ENCODE peak calls at places on chromosome 7, in nine cellular contexts. One of them, this sample, is unnamed. For H3K4me1, the result is how much of the 10 kb centered on the place peaks cover.

GRCh38 chr7:131109011-131109756 is 218.5 kb upstream of the MKLN1 start:
- DNase-seq in suprapubic skin: no peak
- DNase-seq in gastrocnemius medialis: no peak
- DNase-seq in spleen: no peak
- DNase-seq in ovary: no peak
- DNase-seq in heart left ventricle: no peak
- DNase-seq in IMR-90: peak
- DNase-seq in prostate gland: no peak
- DNase-seq in A549: no peak
- DNase-seq in this sample: no peak

GRCh38 chr7:149369497-149369896 is 91.4 kb downstream of the ZNF777 start:
- DNase-seq in suprapubic skin: no peak
- DNase-seq in gastrocnemius medialis: no peak
- DNase-seq in spleen: no peak
- DNase-seq in ovary: no peak
- DNase-seq in heart left ventricle: no peak
- DNase-seq in IMR-90: no peak
- DNase-seq in prostate gland: peak
- DNase-seq in A549: no peak
- DNase-seq in this sample: no peak

GRCh38 chr7:99031496-99031895 is 112.4 kb downstream of the SMURF1 start:
- DNase-seq in suprapubic skin: peak
- DNase-seq in gastrocnemius medialis: no peak
- DNase-seq in spleen: no peak
- DNase-seq in ovary: no peak
- DNase-seq in heart left ventricle: no peak
- DNase-seq in IMR-90: no peak
- DNase-seq in prostate gland: no peak
- DNase-seq in A549: no peak
- DNase-seq in this sample: peak

GRCh38 chr7:77455334-77455733 is 39.2 kb upstream of the GSAP start:
- DNase-seq in suprapubic skin: no peak
- DNase-seq in gastrocnemius medialis: peak
- DNase-seq in spleen: no peak
- DNase-seq in ovary: no peak
- DNase-seq in heart left ventricle: peak
- DNase-seq in IMR-90: peak
- DNase-seq in prostate gland: no peak
- DNase-seq in A549: peak
- DNase-seq in this sample: no peak

GRCh38 chr7:21767300-21767900 is 178.3 kb downstream of the CDCA7L start:
- DNase-seq in suprapubic skin: no peak
- DNase-seq in gastrocnemius medialis: no peak
- DNase-seq in spleen: no peak
- DNase-seq in ovary: no peak
- DNase-seq in heart left ventricle: peak
- DNase-seq in IMR-90: peak
- DNase-seq in prostate gland: peak
- DNase-seq in A549: peak
- DNase-seq in this sample: no peak

GRCh38 chr7:77580762-77581350 is 43.8 kb downstream of the PTPN12 start:
- DNase-seq in suprapubic skin: no peak
- DNase-seq in gastrocnemius medialis: no peak
- DNase-seq in spleen: no peak
- DNase-seq in ovary: no peak
- DNase-seq in heart left ventricle: no peak
- DNase-seq in IMR-90: peak
- DNase-seq in prostate gland: no peak
- DNase-seq in A549: no peak
- DNase-seq in this sample: no peak

GRCh38 chr7:154990964-154991514 is 11.9 kb downstream of the PAXIP1 start:
- DNase-seq in suprapubic skin: no peak
- DNase-seq in gastrocnemius medialis: no peak
- DNase-seq in spleen: no peak
- DNase-seq in ovary: no peak
- DNase-seq in heart left ventricle: no peak
- DNase-seq in IMR-90: no peak
- DNase-seq in prostate gland: no peak
- DNase-seq in A549: no peak
- DNase-seq in this sample: no peak

GRCh38 chr7:42065015-42065414 is 172.0 kb downstream of the GLI3 start:
- DNase-seq in suprapubic skin: no peak
- DNase-seq in gastrocnemius medialis: no peak
- DNase-seq in spleen: no peak
- DNase-seq in ovary: no peak
- DNase-seq in heart left ventricle: no peak
- DNase-seq in IMR-90: no peak
- DNase-seq in prostate gland: no peak
- DNase-seq in A549: no peak
- DNase-seq in this sample: no peak

GRCh38 chr7:30906520-30907240 is 5.0 kb upstream of the AQP1 start:
- DNase-seq in suprapubic skin: no peak
- DNase-seq in gastrocnemius medialis: no peak
- DNase-seq in spleen: no peak
- DNase-seq in ovary: no peak
- DNase-seq in heart left ventricle: no peak
- DNase-seq in IMR-90: peak
- DNase-seq in prostate gland: no peak
- DNase-seq in A549: no peak
- DNase-seq in this sample: no peak

GRCh38 chr7:92847305-92847704 is 10.9 kb upstream of the CDK6 start:
- DNase-seq in suprapubic skin: no peak
- DNase-seq in gastrocnemius medialis: no peak
- DNase-seq in spleen: no peak
- DNase-seq in ovary: no peak
- DNase-seq in heart left ventricle: no peak
- DNase-seq in IMR-90: no peak
- DNase-seq in prostate gland: no peak
- DNase-seq in A549: no peak
- DNase-seq in this sample: no peak

GRCh38 chr7:129898502-129899160 is 54.1 kb downstream of the UBE2H start:
- DNase-seq in suprapubic skin: no peak
- DNase-seq in gastrocnemius medialis: no peak
- DNase-seq in spleen: no peak
- DNase-seq in ovary: no peak
- DNase-seq in heart left ventricle: no peak
- DNase-seq in IMR-90: peak
- DNase-seq in prostate gland: no peak
- DNase-seq in A549: no peak
- DNase-seq in this sample: no peak

GRCh38 chr7:129907122-129907741 is 45.5 kb downstream of the UBE2H start:
- DNase-seq in suprapubic skin: no peak
- DNase-seq in gastrocnemius medialis: no peak
- DNase-seq in spleen: no peak
- DNase-seq in ovary: no peak
- DNase-seq in heart left ventricle: no peak
- DNase-seq in IMR-90: no peak
- DNase-seq in prostate gland: no peak
- DNase-seq in A549: no peak
- DNase-seq in this sample: no peak

GRCh38 chr7:129906700-129907099 is 46.1 kb downstream of the UBE2H start:
- DNase-seq in suprapubic skin: no peak
- DNase-seq in gastrocnemius medialis: no peak
- DNase-seq in spleen: no peak
- DNase-seq in ovary: no peak
- DNase-seq in heart left ventricle: no peak
- DNase-seq in IMR-90: no peak
- DNase-seq in prostate gland: no peak
- DNase-seq in A549: peak
- DNase-seq in this sample: no peak

GRCh38 chr7:129903935-129904334 is 48.8 kb downstream of the UBE2H start:
- DNase-seq in suprapubic skin: no peak
- DNase-seq in gastrocnemius medialis: no peak
- DNase-seq in spleen: no peak
- DNase-seq in ovary: no peak
- DNase-seq in heart left ventricle: no peak
- DNase-seq in IMR-90: no peak
- DNase-seq in prostate gland: no peak
- DNase-seq in A549: no peak
- DNase-seq in this sample: no peak

DNA sequence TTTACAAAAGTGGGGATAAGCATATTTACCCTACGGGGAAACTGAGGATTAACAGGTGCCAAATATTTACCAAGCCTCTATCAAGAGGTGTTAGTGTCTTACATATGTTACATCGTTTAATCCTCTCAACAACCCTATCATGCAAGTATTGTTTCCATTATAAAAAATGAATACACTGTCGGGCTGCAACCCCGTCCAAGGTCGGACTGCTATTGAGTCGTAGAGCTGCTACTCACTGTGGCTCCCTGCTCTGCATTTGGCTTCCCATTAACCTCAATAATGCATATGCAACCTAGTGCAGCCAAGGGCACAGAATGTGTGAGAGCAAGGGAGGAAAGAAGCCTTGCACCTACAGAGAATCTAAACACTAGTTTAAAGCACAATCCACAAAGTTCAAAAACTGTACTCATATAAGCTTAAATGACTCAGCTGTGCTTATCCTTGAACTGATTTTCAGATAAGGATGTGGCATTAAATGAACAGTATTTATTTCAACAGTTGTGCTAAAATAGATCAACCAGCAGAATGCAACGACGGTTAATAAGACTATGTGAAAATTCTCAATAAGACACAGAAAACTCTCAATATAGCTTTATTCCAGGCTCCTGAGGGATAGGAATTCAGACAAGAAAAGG is 49.9 kb downstream of the UBE2H start:
- DNase-seq in suprapubic skin: no peak
- DNase-seq in gastrocnemius medialis: no peak
- DNase-seq in spleen: no peak
- DNase-seq in ovary: no peak
- DNase-seq in heart left ventricle: no peak
- DNase-seq in IMR-90: no peak
- DNase-seq in prostate gland: no peak
- DNase-seq in A549: no peak
- DNase-seq in this sample: no peak
- H3K4me1 ChIP-seq in suprapubic skin: under half
- H3K4me1 ChIP-seq in gastrocnemius medialis: half or more
- H3K4me1 ChIP-seq in spleen: under half
- H3K4me1 ChIP-seq in ovary: under half
- H3K4me1 ChIP-seq in heart left ventricle: half or more
- H3K4me1 ChIP-seq in IMR-90: under half
- H3K4me1 ChIP-seq in prostate gland: under half
- H3K4me1 ChIP-seq in A549: half or more
- H3K4me1 ChIP-seq in this sample: under half

GRCh38 chr7:2728309-2729042 is 40.5 kb downstream of the AMZ1 start:
- DNase-seq in suprapubic skin: peak
- DNase-seq in gastrocnemius medialis: no peak
- DNase-seq in spleen: peak
- DNase-seq in ovary: peak
- DNase-seq in heart left ventricle: peak
- DNase-seq in IMR-90: peak
- DNase-seq in prostate gland: no peak
- DNase-seq in A549: no peak
- DNase-seq in this sample: peak
- H3K27ac ChIP-seq in suprapubic skin: no peak
- H3K27ac ChIP-seq in gastrocnemius medialis: no peak
- H3K27ac ChIP-seq in spleen: peak
- H3K27ac ChIP-seq in ovary: peak
- H3K27ac ChIP-seq in heart left ventricle: no peak
- H3K27ac ChIP-seq in IMR-90: peak
- H3K27ac ChIP-seq in prostate gland: no peak
- H3K27ac ChIP-seq in A549: no peak
- H3K27ac ChIP-seq in this sample: peak

GRCh38 chr7:116499168-116500070 is at the start of gene CAV2:
- DNase-seq in suprapubic skin: peak
- DNase-seq in gastrocnemius medialis: peak
- DNase-seq in spleen: peak
- DNase-seq in ovary: peak
- DNase-seq in heart left ventricle: peak
- DNase-seq in IMR-90: peak
- DNase-seq in prostate gland: peak
- DNase-seq in A549: peak
- DNase-seq in this sample: peak
- TF ChIP-seq POLR2A in suprapubic skin: no peak
- TF ChIP-seq POLR2A in gastrocnemius medialis: peak
- TF ChIP-seq POLR2A in spleen: no peak
- TF ChIP-seq POLR2A in ovary: peak
- TF ChIP-seq POLR2A in heart left ventricle: peak
- TF ChIP-seq POLR2A in IMR-90: no peak
- TF ChIP-seq POLR2A in prostate gland: peak
- TF ChIP-seq POLR2A in A549: peak
- TF ChIP-seq POLR2A in this sample: no peak

GRCh38 chr7:105685099-105685609 is 103.9 kb upstream of the EFCAB10 start:
- DNase-seq in suprapubic skin: no peak
- DNase-seq in gastrocnemius medialis: no peak
- DNase-seq in spleen: no peak
- DNase-seq in ovary: no peak
- DNase-seq in heart left ventricle: no peak
- DNase-seq in IMR-90: peak
- DNase-seq in prostate gland: peak
- DNase-seq in A549: no peak
- DNase-seq in this sample: no peak

GRCh38 chr7:105678811-105679495 is 97.7 kb upstream of the EFCAB10 start:
- DNase-seq in suprapubic skin: peak
- DNase-seq in gastrocnemius medialis: peak
- DNase-seq in spleen: peak
- DNase-seq in ovary: peak
- DNase-seq in heart left ventricle: peak
- DNase-seq in IMR-90: peak
- DNase-seq in prostate gland: peak
- DNase-seq in A549: no peak
- DNase-seq in this sample: peak

GRCh38 chr7:105677803-105678583 is 96.7 kb upstream of the EFCAB10 start:
- DNase-seq in suprapubic skin: no peak
- DNase-seq in gastrocnemius medialis: no peak
- DNase-seq in spleen: peak
- DNase-seq in ovary: no peak
- DNase-seq in heart left ventricle: peak
- DNase-seq in IMR-90: no peak
- DNase-seq in prostate gland: no peak
- DNase-seq in A549: no peak
- DNase-seq in this sample: no peak

GRCh38 chr7:105680505-105681187 is 99.4 kb upstream of the EFCAB10 start:
- DNase-seq in suprapubic skin: no peak
- DNase-seq in gastrocnemius medialis: peak
- DNase-seq in spleen: no peak
- DNase-seq in ovary: peak
- DNase-seq in heart left ventricle: peak
- DNase-seq in IMR-90: no peak
- DNase-seq in prostate gland: no peak
- DNase-seq in A549: no peak
- DNase-seq in this sample: no peak

DNA sequence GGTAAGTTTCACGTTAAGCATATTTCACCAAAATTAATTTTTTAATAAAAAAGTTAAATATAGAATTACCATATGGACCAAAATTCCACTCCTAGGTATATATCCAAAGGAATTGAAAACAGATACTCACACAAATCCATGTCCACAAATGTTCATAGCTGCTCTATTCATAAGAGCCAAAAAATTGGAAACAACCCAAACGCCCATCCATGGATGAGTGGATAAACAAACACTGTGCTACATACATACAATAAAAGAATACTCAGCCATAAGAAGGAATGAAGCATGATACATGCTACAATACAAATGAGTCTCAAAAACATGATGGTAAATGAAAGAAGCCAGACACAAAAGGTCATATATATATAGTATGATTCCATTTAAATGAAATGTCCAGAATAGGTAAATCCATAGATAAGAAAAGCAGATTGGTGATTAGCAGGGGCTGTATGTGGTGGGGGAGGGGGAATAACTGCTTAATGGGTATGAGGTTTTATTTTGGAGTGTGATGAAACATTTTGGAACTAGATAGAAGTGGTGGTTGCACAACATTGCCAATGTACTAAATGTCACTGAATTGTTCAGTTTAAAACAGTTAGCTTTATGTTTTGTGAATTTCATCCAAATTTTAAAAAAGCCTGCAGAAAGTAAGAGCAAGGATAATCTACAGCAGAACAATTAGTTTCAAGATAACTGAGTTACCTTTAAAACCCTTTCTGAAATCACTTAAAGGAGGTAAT is 101.2 kb upstream of the EFCAB10 start:
- DNase-seq in suprapubic skin: no peak
- DNase-seq in gastrocnemius medialis: no peak
- DNase-seq in spleen: no peak
- DNase-seq in ovary: no peak
- DNase-seq in heart left ventricle: no peak
- DNase-seq in IMR-90: no peak
- DNase-seq in prostate gland: no peak
- DNase-seq in A549: no peak
- DNase-seq in this sample: no peak
- H3K4me1 ChIP-seq in suprapubic skin: under half
- H3K4me1 ChIP-seq in gastrocnemius medialis: under half
- H3K4me1 ChIP-seq in spleen: under half
- H3K4me1 ChIP-seq in ovary: under half
- H3K4me1 ChIP-seq in heart left ventricle: under half
- H3K4me1 ChIP-seq in IMR-90: under half
- H3K4me1 ChIP-seq in prostate gland: under half
- H3K4me1 ChIP-seq in A549: under half
- H3K4me1 ChIP-seq in this sample: under half